ENCODE peak calls at places on chromosome 17, in nine cellular contexts. K, U, Q, F, N, T, W, H and C are unnamed samples.

GRCh38 chr17:61837175-61838051 is 25.9 kb downstream of the BRIP1 start:
- DNase-seq in K (no peak), U (peak), Q (peak), F (peak), N (peak), T (peak), W (peak), H (peak), C (peak)

GRCh38 chr17:15261063-15261817 is 3.9 kb downstream of the PMP22 start:
- DNase-seq in K (peak), U (peak), Q (no peak), F (peak), N (no peak), T (no peak), W (peak), H (no peak), C (no peak)

GRCh38 chr17:43645765-43646481 is 15.8 kb downstream of the MEOX1 start:
- DNase-seq in K (no peak), U (peak), Q (no peak), F (no peak), N (no peak), T (no peak), W (no peak), H (no peak), C (no peak)

GRCh38 chr17:5702951-5703510 is 118.7 kb upstream of the NLRP1 start:
- DNase-seq in K (no peak), U (no peak), Q (no peak), F (no peak), N (no peak), T (no peak), W (peak), H (no peak), C (peak)

GRCh38 chr17:78621720-78622490 is 44.7 kb upstream of the DNAH17 start:
- DNase-seq in K (no peak), U (no peak), Q (no peak), F (no peak), N (no peak), T (no peak), W (no peak), H (no peak), C (no peak)

GRCh38 chr17:3385869-3386816 is at the start of gene OR3A2:
- DNase-seq in K (no peak), U (no peak), Q (no peak), F (no peak), N (no peak), T (no peak), W (no peak), H (no peak), C (no peak)

GRCh38 chr17:76407509-76407908 is 23.1 kb downstream of the SPHK1 start:
- DNase-seq in K (no peak), U (no peak), Q (no peak), F (no peak), N (no peak), T (no peak), W (no peak), H (no peak), C (no peak)

GRCh38 chr17:36592316-36592710 is 634 bp downstream of the DHRS11 start:
- DNase-seq in K (no peak), U (no peak), Q (no peak), F (no peak), N (no peak), T (no peak), W (no peak), H (no peak), C (peak)